ENCODE peak calls at places on chromosomes 3 and 15, in ten cellular contexts. K, V, Z, U, A, D, B, G, W and M are unnamed samples.

GRCh38 chr3:16728762-16729745 is 123.8 kb upstream of the DAZL start:
- DNase-seq in K (no peak), V (peak; percentile 53), Z (no peak), U (no peak), A (no peak), D (no peak), B (no peak), G (peak; percentile 90), W (no peak), M (no peak)

GRCh38 chr3:193560870-193561269 is 6.2 kb upstream of the ATP13A4 start:
- DNase-seq in K (no peak), V (no peak), Z (no peak), U (no peak), A (no peak), D (no peak), B (no peak), G (no peak), W (no peak), M (no peak)

GRCh38 chr15:80580107-80580506 is 115.0 kb upstream of the ABHD17C start:
- DNase-seq in K (no peak), V (peak; percentile 31), Z (no peak), U (no peak), A (peak; percentile 78), D (no peak), B (peak; percentile 61), G (peak; percentile 69), W (peak; percentile 38), M (peak; percentile 58)

GRCh38 chr3:140242818-140243276 is 307.9 kb downstream of the CLSTN2 start:
- DNase-seq in K (no peak), V (no peak), Z (no peak), U (no peak), A (no peak), D (no peak), B (no peak), G (peak; percentile 91), W (peak; percentile 95), M (peak; percentile 32)

GRCh38 chr3:157129782-157130137 is 30.2 kb downstream of the CCNL1 start:
- DNase-seq in K (peak; percentile 63), V (no peak), Z (no peak), U (no peak), A (no peak), D (no peak), B (no peak), G (peak; percentile 47), W (peak; percentile 47), M (no peak)

GRCh38 chr15:39685999-39686613 is 96.5 kb downstream of the FSIP1 start:
- DNase-seq in K (peak; percentile 65), V (peak; percentile 61), Z (no peak), U (no peak), A (peak; percentile 62), D (peak; percentile 61), B (no peak), G (peak; percentile 57), W (peak; percentile 27), M (peak; percentile 61)

GRCh38 chr3:24058940-24059705 is 114.0 kb downstream of the NR1D2 start:
- DNase-seq in K (no peak), V (no peak), Z (no peak), U (no peak), A (no peak), D (no peak), B (no peak), G (no peak), W (no peak), M (no peak)

GRCh38 chr15:78061963-78062427 is 15.5 kb downstream of the TBC1D2B start:
- DNase-seq in K (no peak), V (no peak), Z (no peak), U (no peak), A (peak; percentile 84), D (no peak), B (no peak), G (peak; percentile 25), W (no peak), M (no peak)

GRCh38 chr3:126137490-126138130 is 42.8 kb downstream of the ALDH1L1 start:
- DNase-seq in K (no peak), V (no peak), Z (no peak), U (no peak), A (no peak), D (no peak), B (peak; percentile 28), G (no peak), W (no peak), M (no peak)

GRCh38 chr3:197456271-197457091 is 99.3 kb downstream of the BDH1 start:
- DNase-seq in K (peak; percentile 92), V (peak; percentile 56), Z (peak; percentile 40), U (peak; percentile 9), A (peak; percentile 92), D (no peak), B (peak; percentile 89), G (peak; percentile 92), W (peak; percentile 76), M (peak; percentile 73)

GRCh38 chr3:13148126-13148525 is 74.9 kb upstream of the IQSEC1 start:
- DNase-seq in K (no peak), V (no peak), Z (no peak), U (no peak), A (no peak), D (no peak), B (no peak), G (no peak), W (no peak), M (no peak)

GRCh38 chr3:140736863-140737460 is 59.1 kb downstream of the TRIM42 start:
- DNase-seq in K (peak; percentile 22), V (peak; percentile 42), Z (no peak), U (no peak), A (peak; percentile 6), D (no peak), B (peak; percentile 53), G (peak; percentile 62), W (no peak), M (peak; percentile 27)

GRCh38 chr3:115651089-115651488 is 27.8 kb downstream of the GAP43 start:
- DNase-seq in K (no peak), V (no peak), Z (no peak), U (no peak), A (no peak), D (no peak), B (no peak), G (no peak), W (no peak), M (no peak)

GRCh38 chr3:50341537-50341936 is 901 bp upstream of the RASSF1 start:
- DNase-seq in K (no peak), V (no peak), Z (no peak), U (no peak), A (no peak), D (no peak), B (no peak), G (no peak), W (no peak), M (no peak)

GRCh38 chr15:59371458-59372351 is 966 bp downstream of the MYO1E start:
- DNase-seq in K (peak; percentile 55), V (no peak), Z (no peak), U (no peak), A (no peak), D (no peak), B (no peak), G (peak; percentile 58), W (peak; percentile 38), M (no peak)

GRCh38 chr3:160784853-160785252 is 28.8 kb downstream of the PPM1L start:
- DNase-seq in K (peak; percentile 62), V (no peak), Z (no peak), U (no peak), A (peak; percentile 12), D (no peak), B (no peak), G (peak; percentile 40), W (no peak), M (no peak)